ENCODE peak calls at places on chromosomes 11 and 22, in four cellular contexts. J is K562, L is HepG2, B is GM12878. P is an unnamed sample.

GRCh38 chr11:15123849-15124248 is 9.1 kb downstream of the INSC start:
- DNase-seq in J (no peak), L (no peak), B (no peak), P (no peak)

GRCh38 chr22:45742866-45743450 is 71.3 kb downstream of the ATXN10 start:
- DNase-seq in J (no peak), L (peak), B (no peak), P (no peak)

GRCh38 chr11:118908931-118909618 is 16.7 kb downstream of the BCL9L start:
- DNase-seq in J (no peak), L (no peak), B (no peak), P (peak)

GRCh38 chr22:46996595-46997310 is 234.3 kb downstream of the TBC1D22A start:
- DNase-seq in J (peak), L (peak), B (no peak), P (no peak)

GRCh38 chr22:45995405-45996101 is 18.6 kb upstream of the WNT7B start:
- DNase-seq in J (no peak), L (no peak), B (no peak), P (no peak)

GRCh38 chr22:32355760-32356159 is 1.9 kb upstream of the RFPL3 start:
- DNase-seq in J (no peak), L (peak), B (no peak), P (peak)

GRCh38 chr11:31412946-31413345 is 43.3 kb downstream of the DNAJC24 start:
- DNase-seq in J (no peak), L (no peak), B (no peak), P (no peak)

GRCh38 chr11:131302831-131303230 is 67.6 kb upstream of the NTM start:
- DNase-seq in J (no peak), L (no peak), B (no peak), P (no peak)

GRCh38 chr11:126956664-126957063 is 43.9 kb downstream of the KIRREL3 start:
- DNase-seq in J (no peak), L (no peak), B (no peak), P (no peak)

GRCh38 chr11:36196476-36197099 is 92.6 kb downstream of the COMMD9 start:
- DNase-seq in J (no peak), L (no peak), B (no peak), P (no peak)

GRCh38 chr11:57456960-57457642 is 3.2 kb upstream of the RTN4RL2 start:
- DNase-seq in J (peak), L (peak), B (no peak), P (peak)

GRCh38 chr11:50298182-50298988 is 265.7 kb downstream of the OR4C45 start:
- DNase-seq in J (peak), L (no peak), B (no peak), P (no peak)

GRCh38 chr11:9626778-9627394 is 37.0 kb upstream of the SWAP70 start:
- DNase-seq in J (peak), L (no peak), B (no peak), P (peak)

GRCh38 chr11:74709175-74709574 is 22.1 kb downstream of the CHRDL2 start:
- DNase-seq in J (no peak), L (no peak), B (no peak), P (no peak)

GRCh38 chr11:28461338-28461737 is 353.1 kb downstream of the METTL15 start:
- DNase-seq in J (no peak), L (no peak), B (no peak), P (no peak)

GRCh38 chr11:1438261-1438966 is 48.2 kb downstream of the MOB2 start:
- DNase-seq in J (no peak), L (no peak), B (no peak), P (no peak)

GRCh38 chr22:29755889-29756288 is 10.9 kb downstream of the ZMAT5 start:
- DNase-seq in J (no peak), L (no peak), B (no peak), P (no peak)
- TF ChIP-seq CREM in J (no peak), L (no peak), B (no peak), P (no peak)

DNA sequence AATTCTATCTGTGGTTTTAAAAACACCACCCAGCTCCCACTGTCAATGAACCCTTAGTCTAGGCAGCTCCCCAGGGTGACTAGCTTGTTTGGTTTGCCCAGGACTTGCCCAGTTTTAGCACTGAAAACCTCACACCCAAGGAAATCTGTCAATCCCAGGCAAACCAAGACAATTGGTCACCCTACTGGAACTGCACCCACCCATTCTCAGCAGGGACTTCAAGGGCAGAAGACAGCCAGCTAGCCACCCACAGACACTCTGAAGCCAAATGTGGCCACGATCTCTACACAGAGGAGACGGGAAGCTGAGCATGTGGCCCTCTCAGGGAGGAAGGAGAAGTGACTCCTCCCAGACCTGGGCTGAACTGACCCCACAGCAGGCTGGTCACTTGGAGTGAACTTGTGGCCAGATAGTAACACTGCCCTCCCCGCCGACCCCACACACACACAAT is 74.4 kb upstream of the DRD2 start:
- DNase-seq in J (no peak), L (no peak), B (no peak), P (no peak)
- TF ChIP-seq SP1 in J (no peak), L (no peak), B (no peak), P (no peak)

DNA sequence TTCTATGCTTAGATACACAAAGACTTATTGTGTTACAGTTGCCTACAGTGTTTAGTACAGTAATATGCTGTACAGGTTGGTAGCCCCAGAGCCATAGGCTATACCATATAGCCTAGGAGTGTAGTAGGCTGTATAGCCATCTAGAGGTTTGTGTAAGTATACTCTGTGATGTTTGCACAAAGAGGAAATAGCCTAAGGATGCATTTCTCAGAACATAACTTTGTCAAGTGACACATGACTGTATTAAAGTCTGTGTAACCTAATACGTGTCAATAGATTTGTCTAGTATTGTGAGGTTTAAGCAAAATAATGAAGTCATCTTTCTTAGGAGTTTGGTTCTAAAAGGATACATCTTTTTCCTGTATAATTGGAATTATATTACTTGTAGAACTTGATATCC is 5.5 kb downstream of the ZC3H12C start:
- DNase-seq in J (no peak), L (no peak), B (no peak), P (no peak)
- TF ChIP-seq ETV6 in J (no peak), L (no peak), B (no peak), P (no peak)

GRCh38 chr11:70271635-70271953 is 1.1 kb downstream of the PPFIA1 start:
- DNase-seq in J (no peak), L (no peak), B (no peak), P (no peak)
- TF ChIP-seq CREM in J (no peak), L (no peak), B (no peak), P (no peak)

GRCh38 chr11:232783-233565 is 3.2 kb downstream of the SIRT3 start:
- DNase-seq in J (no peak), L (no peak), B (no peak), P (no peak)
- TF ChIP-seq SP1 in J (no peak), L (no peak), B (no peak), P (no peak)

GRCh38 chr11:44805596-44805995 is 78.8 kb downstream of the TSPAN18 start:
- DNase-seq in J (no peak), L (no peak), B (no peak), P (no peak)

GRCh38 chr11:44806631-44807030 is 79.9 kb downstream of the TSPAN18 start:
- DNase-seq in J (no peak), L (no peak), B (no peak), P (no peak)

GRCh38 chr11:44805152-44805461 is 78.3 kb downstream of the TSPAN18 start:
- DNase-seq in J (no peak), L (no peak), B (no peak), P (no peak)

GRCh38 chr11:44808053-44808753 is 81.4 kb downstream of the TSPAN18 start:
- DNase-seq in J (no peak), L (no peak), B (no peak), P (no peak)

GRCh38 chr11:44804449-44805151 is 77.8 kb downstream of the TSPAN18 start:
- DNase-seq in J (no peak), L (no peak), B (no peak), P (no peak)
- TF ChIP-seq ETV6 in J (no peak), L (no peak), B (no peak), P (no peak)

DNA sequence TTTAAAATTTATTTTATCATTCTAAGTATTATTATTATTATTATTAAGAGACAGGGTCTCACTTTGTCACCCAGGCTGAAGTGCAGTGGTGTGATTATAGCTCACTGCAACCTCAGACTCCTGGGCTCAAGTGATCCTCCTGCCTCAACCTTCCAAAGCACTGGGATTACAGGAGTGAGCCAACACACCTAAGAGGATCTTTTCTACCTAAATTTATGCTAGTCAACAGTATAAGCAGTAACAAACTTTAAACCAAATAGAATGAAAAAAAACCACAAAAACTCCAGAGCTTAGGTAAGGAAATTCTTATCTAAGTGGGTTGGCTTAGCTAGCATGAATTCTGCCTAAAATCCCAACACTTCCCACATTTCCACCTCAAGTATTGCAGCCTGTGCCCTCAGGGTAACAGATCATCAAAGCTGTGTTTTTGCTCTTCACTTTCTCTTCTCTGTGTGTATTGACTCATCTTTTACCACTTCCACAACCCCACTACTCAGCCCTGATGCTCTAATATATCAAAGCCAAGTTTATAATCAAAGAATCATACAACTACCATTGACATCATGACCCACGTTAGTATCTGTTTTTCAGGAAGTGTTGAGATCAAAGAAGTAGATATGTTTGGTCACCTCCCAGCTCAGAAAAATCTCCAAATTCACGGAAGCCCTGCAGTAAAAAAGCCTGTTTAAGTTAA is 93.7 kb upstream of the SPON1 start:
- DNase-seq in J (no peak), L (no peak), B (no peak), P (no peak)
- TF ChIP-seq CREM in J (no peak), L (no peak), B (no peak), P (no peak)

GRCh38 chr11:76209671-76209955 is 3.3 kb upstream of the WNT11 start:
- DNase-seq in J (no peak), L (no peak), B (no peak), P (no peak)
- TF ChIP-seq SP1 in J (no peak), L (no peak), B (no peak), P (no peak)

GRCh38 chr11:44949160-44950035 is 1.3 kb downstream of the TP53I11 start:
- DNase-seq in J (peak), L (no peak), B (no peak), P (peak)
- TF ChIP-seq ETV6 in J (no peak), L (no peak), B (no peak), P (no peak)

P was measured in WTC11.